ENCODE peak calls at places on chromosomes 5 and 9, in five cellular contexts. V is GM23338; T is CD4-positive, alpha-beta T cell; B is adrenal gland; E is psoas muscle. S is an unnamed sample.

GRCh38 chr5:13581132-13581531 is 363.4 kb downstream of the DNAH5 start:
- DNase-seq in V (no peak), T (no peak), B (no peak), E (no peak), S (no peak)

GRCh38 chr5:96896806-96897205 is 20.5 kb downstream of the ERAP2 start:
- DNase-seq in V (no peak), T (no peak), B (no peak), E (no peak), S (no peak)

GRCh38 chr5:68086857-68087256 is 128.7 kb upstream of the PIK3R1 start:
- DNase-seq in V (no peak), T (no peak), B (peak), E (no peak), S (no peak)

GRCh38 chr9:74277532-74277931 is 219.6 kb upstream of the RORB start:
- DNase-seq in V (no peak), T (no peak), B (no peak), E (no peak), S (no peak)

GRCh38 chr5:169980418-169981053 is at the start of gene INSYN2B:
- DNase-seq in V (peak), T (no peak), B (peak), E (peak), S (peak)

GRCh38 chr5:157004893-157005551 is 42.0 kb upstream of the TIMD4 start:
- DNase-seq in V (no peak), T (no peak), B (no peak), E (no peak), S (no peak)

GRCh38 chr9:135523521-135524129 is 2.4 kb downstream of the LCN1 start:
- DNase-seq in V (peak), T (no peak), B (peak), E (no peak), S (peak)

GRCh38 chr5:138502121-138502520 is 36.8 kb downstream of the EGR1 start:
- DNase-seq in V (no peak), T (no peak), B (no peak), E (no peak), S (no peak)

GRCh38 chr9:4111233-4112000 is 188.5 kb downstream of the GLIS3 start:
- DNase-seq in V (no peak), T (no peak), B (no peak), E (no peak), S (no peak)

GRCh38 chr9:134219721-134220060 is 55.3 kb upstream of the RNU6ATAC start:
- DNase-seq in V (no peak), T (no peak), B (no peak), E (peak), S (no peak)

GRCh38 chr5:112397690-112398089 is 21.4 kb downstream of the EPB41L4A start:
- DNase-seq in V (no peak), T (no peak), B (no peak), E (no peak), S (no peak)

GRCh38 chr9:76567086-76567485 is 108.1 kb downstream of the GCNT1 start:
- DNase-seq in V (no peak), T (no peak), B (no peak), E (no peak), S (no peak)

GRCh38 chr9:7161469-7161868 is 403.7 kb downstream of the KDM4C start:
- DNase-seq in V (no peak), T (no peak), B (no peak), E (no peak), S (no peak)

GRCh38 chr5:54296386-54296785 is 14.0 kb downstream of the ARL15 start:
- DNase-seq in V (no peak), T (no peak), B (no peak), E (no peak), S (no peak)

GRCh38 chr5:1876708-1877433 is 5.9 kb downstream of the IRX4 start:
- DNase-seq in V (peak), T (no peak), B (no peak), E (no peak), S (no peak)

GRCh38 chr9:77909306-77909705 is 122.3 kb downstream of the GNAQ start:
- DNase-seq in V (no peak), T (no peak), B (no peak), E (no peak), S (no peak)

GRCh38 chr5:28862137-28862859 is 1823.9 kb upstream of the CDH9 start:
- DNase-seq in V (no peak), T (no peak), B (no peak), E (no peak), S (no peak)

GRCh38 chr5:103582364-103582763 is 19.8 kb upstream of the NUDT12 start:
- DNase-seq in V (peak), T (no peak), B (peak), E (no peak), S (no peak)

GRCh38 chr5:104659497-104659896 is 1096.9 kb upstream of the NUDT12 start:
- DNase-seq in V (no peak), T (no peak), B (no peak), E (no peak), S (no peak)
- H3K27ac ChIP-seq in V (no peak), T (no peak), B (no peak), E (no peak), S (no peak)

GRCh38 chr5:38794986-38795385 is 50.8 kb upstream of the OSMR start:
- DNase-seq in V (no peak), T (no peak), B (no peak), E (no peak), S (no peak)
- H3K27ac ChIP-seq in V (no peak), T (no peak), B (no peak), E (no peak), S (no peak)

GRCh38 chr9:68973619-68974018 is 40.3 kb downstream of the PRKACG start:
- DNase-seq in V (no peak), T (no peak), B (no peak), E (no peak), S (no peak)

GRCh38 chr9:68974431-68974830 is 39.5 kb downstream of the PRKACG start:
- DNase-seq in V (no peak), T (no peak), B (no peak), E (no peak), S (no peak)

GRCh38 chr9:68975644-68976043 is 38.3 kb downstream of the PRKACG start:
- DNase-seq in V (no peak), T (no peak), B (no peak), E (no peak), S (no peak)

GRCh38 chr9:68978054-68978453 is 35.9 kb downstream of the PRKACG start:
- DNase-seq in V (no peak), T (no peak), B (no peak), E (no peak), S (no peak)

DNA sequence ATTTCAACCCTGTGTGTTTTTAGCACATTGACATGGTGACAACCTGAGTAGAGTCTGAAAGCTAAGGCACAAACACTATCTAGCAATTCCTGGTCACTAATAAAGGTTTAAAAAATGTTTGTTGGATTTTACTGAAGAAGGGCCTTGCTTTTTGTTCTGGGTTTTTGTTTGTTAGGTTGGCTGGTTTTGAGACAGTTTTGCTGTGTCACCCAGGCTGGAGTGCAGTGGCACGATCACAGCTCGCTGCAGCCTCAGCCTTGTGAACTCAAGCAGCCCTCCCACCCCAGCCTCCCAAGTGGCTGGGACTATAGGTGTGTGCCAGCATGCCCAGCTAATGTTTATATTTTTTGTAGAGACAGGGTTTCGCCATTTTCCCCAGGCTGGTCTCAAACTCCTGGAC is 39.0 kb downstream of the PRKACG start:
- DNase-seq in V (no peak), T (no peak), B (no peak), E (no peak), S (no peak)
- H3K27ac ChIP-seq in V (no peak), T (no peak), B (peak), E (no peak), S (peak)

DNA sequence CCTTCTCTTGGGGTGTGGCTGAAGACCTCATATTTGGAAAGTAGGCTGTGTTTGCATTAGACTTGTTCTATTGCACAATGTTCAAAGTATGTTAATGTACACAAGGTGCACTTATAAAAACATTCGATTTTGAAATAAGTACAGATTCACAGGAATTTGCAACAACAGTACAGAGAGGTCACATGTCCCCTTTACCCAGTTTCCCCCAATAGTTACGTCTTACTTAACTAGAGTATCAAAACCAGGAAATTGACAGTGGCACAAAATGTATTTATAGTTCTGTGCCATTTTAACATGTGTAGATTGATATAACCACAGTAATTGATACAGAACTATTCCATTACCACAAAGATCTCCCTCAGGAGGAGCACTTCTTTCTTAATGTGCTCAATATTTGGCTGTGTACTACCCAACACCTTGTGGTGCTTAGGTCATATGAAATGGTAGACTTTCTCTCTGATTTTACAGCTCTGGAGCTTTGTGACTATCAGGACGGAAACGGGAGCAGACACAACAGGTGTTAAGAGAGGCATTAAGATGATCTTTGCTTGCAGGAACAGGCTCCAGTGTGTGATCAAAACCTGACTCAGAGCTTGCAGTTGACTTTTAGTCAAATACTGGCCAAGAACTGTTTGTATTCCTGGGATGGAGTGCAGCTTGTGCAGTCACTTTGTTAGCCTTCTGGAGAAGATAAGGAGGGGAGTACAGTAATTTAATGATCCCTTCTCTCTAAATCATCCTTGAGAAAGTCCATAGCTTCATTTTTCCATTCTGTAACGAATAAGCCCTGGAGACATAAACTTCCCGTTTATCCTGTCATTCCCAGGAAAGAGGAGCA is 2.7 kb upstream of the STOM start:
- DNase-seq in V (no peak), T (no peak), B (peak), E (no peak), S (no peak)
- H3K27ac ChIP-seq in V (peak), T (no peak), B (no peak), E (peak), S (peak)

DNA sequence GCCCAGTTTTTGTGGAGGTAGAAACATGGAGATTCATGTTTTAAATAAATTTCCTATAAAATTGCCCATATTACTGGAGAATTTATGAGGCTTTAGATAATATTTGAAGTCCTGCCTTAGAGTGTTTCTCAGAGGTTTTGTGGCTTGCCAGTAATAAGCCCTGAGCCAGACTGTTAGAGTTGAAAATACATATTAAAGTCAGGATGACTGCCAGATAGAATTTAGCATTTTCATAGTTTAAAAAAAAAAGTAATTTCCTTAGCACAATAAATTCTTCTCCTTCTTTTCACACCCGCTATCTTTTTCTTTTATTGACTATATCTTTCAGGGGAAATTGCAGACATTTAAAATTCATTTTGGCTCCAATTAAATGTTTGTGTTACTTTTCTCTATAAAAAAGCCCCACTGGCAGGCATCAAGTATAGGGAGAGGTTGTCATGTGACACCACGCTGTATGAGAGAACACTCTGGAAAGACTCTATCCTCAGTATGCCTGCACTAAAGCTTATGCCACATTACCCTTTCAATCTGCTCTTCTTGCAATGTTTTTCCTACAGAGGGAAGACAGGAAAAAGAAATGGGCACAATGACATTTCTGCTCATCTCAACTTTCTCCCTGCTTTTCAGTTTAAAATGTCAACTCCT is 135.2 kb downstream of the MPDZ start:
- DNase-seq in V (no peak), T (no peak), B (no peak), E (no peak), S (no peak)
- H3K27ac ChIP-seq in V (no peak), T (no peak), B (no peak), E (peak), S (peak)

GRCh38 chr9:22954550-22954949 is 507.9 kb downstream of the DMRTA1 start:
- DNase-seq in V (no peak), T (no peak), B (no peak), E (no peak), S (no peak)

GRCh38 chr9:22954964-22955363 is 508.3 kb downstream of the DMRTA1 start:
- DNase-seq in V (no peak), T (no peak), B (no peak), E (no peak), S (no peak)
- H3K27ac ChIP-seq in V (no peak), T (no peak), B (no peak), E (no peak), S (no peak)

S was measured in coronary artery.